ENCODE peak calls at places on chromosomes 4 and X, in seven cellular contexts. One of them, this sample, is unnamed.

GRCh38 chr4:127212701-127213100 is 420.1 kb upstream of the INTU start:
- DNase-seq in cardiac muscle cell: no peak
- DNase-seq in cardiac fibroblast: no peak
- DNase-seq in WERI-Rb-1: no peak
- DNase-seq in fibroblast of pulmonary artery: no peak
- DNase-seq in retinal pigment epithelial cell: no peak
- DNase-seq in transverse colon: no peak
- DNase-seq in this sample: no peak

GRCh38 chr4:67234296-67234695 is 311.0 kb downstream of the CENPC start:
- DNase-seq in cardiac muscle cell: no peak
- DNase-seq in cardiac fibroblast: no peak
- DNase-seq in WERI-Rb-1: no peak
- DNase-seq in fibroblast of pulmonary artery: peak; percentile 8
- DNase-seq in retinal pigment epithelial cell: peak; percentile 5
- DNase-seq in transverse colon: no peak
- DNase-seq in this sample: peak; percentile 0

GRCh38 chr4:154958621-154959358 is 177.7 kb downstream of the RBM46 start:
- DNase-seq in cardiac muscle cell: peak; percentile 13
- DNase-seq in cardiac fibroblast: peak; percentile 43
- DNase-seq in WERI-Rb-1: no peak
- DNase-seq in fibroblast of pulmonary artery: peak; percentile 46
- DNase-seq in retinal pigment epithelial cell: no peak
- DNase-seq in transverse colon: peak; percentile 19
- DNase-seq in this sample: peak; percentile 14

GRCh38 chr4:72860766-72861165 is 208.8 kb downstream of the COX18 start:
- DNase-seq in cardiac muscle cell: no peak
- DNase-seq in cardiac fibroblast: peak; percentile 31
- DNase-seq in WERI-Rb-1: no peak
- DNase-seq in fibroblast of pulmonary artery: peak; percentile 13
- DNase-seq in retinal pigment epithelial cell: no peak
- DNase-seq in transverse colon: no peak
- DNase-seq in this sample: peak; percentile 59

GRCh38 chr4:93897559-93897958 is 69.0 kb downstream of the ATOH1 start:
- DNase-seq in cardiac muscle cell: peak; percentile 23
- DNase-seq in cardiac fibroblast: peak; percentile 12
- DNase-seq in WERI-Rb-1: no peak
- DNase-seq in fibroblast of pulmonary artery: peak; percentile 3
- DNase-seq in retinal pigment epithelial cell: no peak
- DNase-seq in transverse colon: no peak
- DNase-seq in this sample: peak; percentile 11

GRCh38 chr4:69800599-69800998 is 40.2 kb upstream of the SULT1B1 start:
- DNase-seq in cardiac muscle cell: no peak
- DNase-seq in cardiac fibroblast: peak; percentile 64
- DNase-seq in WERI-Rb-1: no peak
- DNase-seq in fibroblast of pulmonary artery: peak; percentile 82
- DNase-seq in retinal pigment epithelial cell: no peak
- DNase-seq in transverse colon: no peak
- DNase-seq in this sample: peak; percentile 31

GRCh38 chrX:78574306-78574705 is 84.8 kb downstream of the RTL3 start:
- DNase-seq in cardiac muscle cell: no peak
- DNase-seq in cardiac fibroblast: no peak
- DNase-seq in WERI-Rb-1: no peak
- DNase-seq in fibroblast of pulmonary artery: no peak
- DNase-seq in retinal pigment epithelial cell: no peak
- DNase-seq in transverse colon: peak; percentile 38
- DNase-seq in this sample: no peak

GRCh38 chrX:9267415-9267814 is 197.4 kb upstream of the TBL1X start:
- DNase-seq in cardiac muscle cell: no peak
- DNase-seq in cardiac fibroblast: no peak
- DNase-seq in WERI-Rb-1: no peak
- DNase-seq in fibroblast of pulmonary artery: no peak
- DNase-seq in retinal pigment epithelial cell: no peak
- DNase-seq in transverse colon: no peak
- DNase-seq in this sample: peak; percentile 32

GRCh38 chr4:15373363-15373762 is 54.5 kb upstream of the C1QTNF7 start:
- DNase-seq in cardiac muscle cell: no peak
- DNase-seq in cardiac fibroblast: peak; percentile 50
- DNase-seq in WERI-Rb-1: no peak
- DNase-seq in fibroblast of pulmonary artery: no peak
- DNase-seq in retinal pigment epithelial cell: no peak
- DNase-seq in transverse colon: no peak
- DNase-seq in this sample: no peak

GRCh38 chr4:92520563-92520962 is 216.8 kb downstream of the GRID2 start:
- DNase-seq in cardiac muscle cell: no peak
- DNase-seq in cardiac fibroblast: no peak
- DNase-seq in WERI-Rb-1: peak; percentile 19
- DNase-seq in fibroblast of pulmonary artery: no peak
- DNase-seq in retinal pigment epithelial cell: no peak
- DNase-seq in transverse colon: no peak
- DNase-seq in this sample: no peak

GRCh38 chr4:38062088-38062893 is 102.1 kb downstream of the PTTG2 start:
- DNase-seq in cardiac muscle cell: peak; percentile 78
- DNase-seq in cardiac fibroblast: peak; percentile 89
- DNase-seq in WERI-Rb-1: peak; percentile 73
- DNase-seq in fibroblast of pulmonary artery: peak; percentile 91
- DNase-seq in retinal pigment epithelial cell: no peak
- DNase-seq in transverse colon: peak; percentile 89
- DNase-seq in this sample: peak; percentile 89

GRCh38 chr4:40552536-40552935 is 77.1 kb downstream of the RBM47 start:
- DNase-seq in cardiac muscle cell: no peak
- DNase-seq in cardiac fibroblast: no peak
- DNase-seq in WERI-Rb-1: no peak
- DNase-seq in fibroblast of pulmonary artery: no peak
- DNase-seq in retinal pigment epithelial cell: no peak
- DNase-seq in transverse colon: no peak
- DNase-seq in this sample: no peak

GRCh38 chr4:72677886-72678285 is 108.9 kb upstream of the ADAMTS3 start:
- DNase-seq in cardiac muscle cell: no peak
- DNase-seq in cardiac fibroblast: no peak
- DNase-seq in WERI-Rb-1: no peak
- DNase-seq in fibroblast of pulmonary artery: no peak
- DNase-seq in retinal pigment epithelial cell: no peak
- DNase-seq in transverse colon: no peak
- DNase-seq in this sample: no peak

GRCh38 chrX:53281321-53281822 is at the start of gene IQSEC2:
- DNase-seq in cardiac muscle cell: peak; percentile 75
- DNase-seq in cardiac fibroblast: peak; percentile 74
- DNase-seq in WERI-Rb-1: peak; percentile 34
- DNase-seq in fibroblast of pulmonary artery: peak; percentile 77
- DNase-seq in retinal pigment epithelial cell: no peak
- DNase-seq in transverse colon: peak; percentile 89
- DNase-seq in this sample: peak; percentile 83

GRCh38 chr4:154503598-154503997 is 12.0 kb upstream of the DCHS2 start:
- DNase-seq in cardiac muscle cell: peak; percentile 54
- DNase-seq in cardiac fibroblast: peak; percentile 32
- DNase-seq in WERI-Rb-1: no peak
- DNase-seq in fibroblast of pulmonary artery: peak; percentile 33
- DNase-seq in retinal pigment epithelial cell: no peak
- DNase-seq in transverse colon: no peak
- DNase-seq in this sample: peak; percentile 43

GRCh38 chrX:115709039-115709438 is 148.1 kb downstream of the PLS3 start:
- DNase-seq in cardiac muscle cell: no peak
- DNase-seq in cardiac fibroblast: peak; percentile 8
- DNase-seq in WERI-Rb-1: no peak
- DNase-seq in fibroblast of pulmonary artery: no peak
- DNase-seq in retinal pigment epithelial cell: no peak
- DNase-seq in transverse colon: no peak
- DNase-seq in this sample: no peak

GRCh38 chrX:115713465-115713864 is 152.5 kb downstream of the PLS3 start:
- DNase-seq in cardiac muscle cell: no peak
- DNase-seq in cardiac fibroblast: peak; percentile 5
- DNase-seq in WERI-Rb-1: no peak
- DNase-seq in fibroblast of pulmonary artery: no peak
- DNase-seq in retinal pigment epithelial cell: no peak
- DNase-seq in transverse colon: no peak
- DNase-seq in this sample: no peak

DNA sequence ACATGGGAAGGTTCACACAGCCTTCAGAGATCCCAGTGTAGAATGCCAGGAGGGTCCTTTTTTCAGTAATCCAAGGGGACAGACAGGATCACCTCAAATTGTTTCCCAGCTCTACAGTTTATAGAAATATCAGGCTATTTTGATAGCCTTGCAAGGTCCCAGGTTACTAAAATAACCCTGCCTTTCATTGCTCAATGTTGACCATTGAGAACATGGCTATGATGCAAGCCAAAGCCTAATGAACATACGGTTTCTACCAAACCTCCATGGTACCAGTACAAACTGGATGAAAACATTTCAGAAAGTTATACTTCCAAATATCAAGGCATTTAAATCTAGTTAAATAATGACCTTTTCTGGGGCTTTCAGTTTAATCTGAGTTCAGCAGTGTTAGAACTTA is 151.5 kb downstream of the PLS3 start:
- DNase-seq in cardiac muscle cell: no peak
- DNase-seq in cardiac fibroblast: no peak
- DNase-seq in WERI-Rb-1: no peak
- DNase-seq in fibroblast of pulmonary artery: no peak
- DNase-seq in retinal pigment epithelial cell: no peak
- DNase-seq in transverse colon: no peak
- DNase-seq in this sample: no peak
- H3K4me3 ChIP-seq in cardiac muscle cell: no peak overlapping the region
- H3K4me3 ChIP-seq in cardiac fibroblast: no peak overlapping the region
- H3K4me3 ChIP-seq in WERI-Rb-1: no peak overlapping the region
- H3K4me3 ChIP-seq in fibroblast of pulmonary artery: no peak overlapping the region
- H3K4me3 ChIP-seq in retinal pigment epithelial cell: no peak overlapping the region
- H3K4me3 ChIP-seq in transverse colon: no peak overlapping the region
- H3K4me3 ChIP-seq in this sample: no peak overlapping the region

GRCh38 chrX:133652185-133652584 is 236.9 kb upstream of the GPC4 start:
- DNase-seq in cardiac muscle cell: no peak
- DNase-seq in cardiac fibroblast: no peak
- DNase-seq in WERI-Rb-1: no peak
- DNase-seq in fibroblast of pulmonary artery: no peak
- DNase-seq in retinal pigment epithelial cell: no peak
- DNase-seq in transverse colon: no peak
- DNase-seq in this sample: no peak
- TF ChIP-seq CTCF in cardiac muscle cell: no peak
- TF ChIP-seq CTCF in cardiac fibroblast: no peak
- TF ChIP-seq CTCF in WERI-Rb-1: no peak
- TF ChIP-seq CTCF in fibroblast of pulmonary artery: no peak
- TF ChIP-seq CTCF in retinal pigment epithelial cell: no peak
- TF ChIP-seq CTCF in transverse colon: no peak
- TF ChIP-seq CTCF in this sample: no peak

GRCh38 chrX:40543661-40544328 is 37.0 kb upstream of the ATP6AP2 start:
- DNase-seq in cardiac muscle cell: peak; percentile 78
- DNase-seq in cardiac fibroblast: peak; percentile 55
- DNase-seq in WERI-Rb-1: peak; percentile 25
- DNase-seq in fibroblast of pulmonary artery: peak; percentile 64
- DNase-seq in retinal pigment epithelial cell: peak; percentile 11
- DNase-seq in transverse colon: no peak
- DNase-seq in this sample: peak; percentile 54
- H3K4me3 ChIP-seq in cardiac muscle cell: no peak overlapping the region
- H3K4me3 ChIP-seq in cardiac fibroblast: no peak overlapping the region
- H3K4me3 ChIP-seq in WERI-Rb-1: no peak overlapping the region
- H3K4me3 ChIP-seq in fibroblast of pulmonary artery: no peak overlapping the region
- H3K4me3 ChIP-seq in retinal pigment epithelial cell: peak overlapping the region; percentile 2
- H3K4me3 ChIP-seq in transverse colon: no peak overlapping the region
- H3K4me3 ChIP-seq in this sample: no peak overlapping the region

DNA sequence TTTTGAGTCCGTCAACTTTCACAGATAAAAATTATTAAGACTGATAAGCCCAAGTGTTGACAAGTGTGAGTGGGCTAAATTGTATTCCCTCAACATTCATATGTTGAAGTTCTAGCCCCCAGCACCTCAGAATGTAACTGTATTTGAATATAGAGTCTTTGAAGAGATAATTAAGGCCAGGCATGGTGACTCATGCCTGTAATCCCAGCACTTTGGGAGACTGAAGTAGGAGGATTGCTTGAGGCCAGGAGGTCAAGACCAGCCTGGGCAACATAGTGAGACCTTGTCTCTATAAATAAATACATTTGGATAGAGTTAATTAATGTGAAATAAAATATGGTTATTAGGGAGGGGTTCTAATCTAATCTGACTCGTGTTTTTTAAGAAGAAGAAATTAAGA is 29.7 kb upstream of the SLC25A4 start:
- DNase-seq in cardiac muscle cell: no peak
- DNase-seq in cardiac fibroblast: no peak
- DNase-seq in WERI-Rb-1: no peak
- DNase-seq in fibroblast of pulmonary artery: no peak
- DNase-seq in retinal pigment epithelial cell: no peak
- DNase-seq in transverse colon: no peak
- DNase-seq in this sample: no peak
- TF ChIP-seq CTCF in cardiac muscle cell: no peak
- TF ChIP-seq CTCF in cardiac fibroblast: no peak
- TF ChIP-seq CTCF in WERI-Rb-1: no peak
- TF ChIP-seq CTCF in fibroblast of pulmonary artery: no peak
- TF ChIP-seq CTCF in retinal pigment epithelial cell: no peak
- TF ChIP-seq CTCF in transverse colon: no peak
- TF ChIP-seq CTCF in this sample: no peak

DNA sequence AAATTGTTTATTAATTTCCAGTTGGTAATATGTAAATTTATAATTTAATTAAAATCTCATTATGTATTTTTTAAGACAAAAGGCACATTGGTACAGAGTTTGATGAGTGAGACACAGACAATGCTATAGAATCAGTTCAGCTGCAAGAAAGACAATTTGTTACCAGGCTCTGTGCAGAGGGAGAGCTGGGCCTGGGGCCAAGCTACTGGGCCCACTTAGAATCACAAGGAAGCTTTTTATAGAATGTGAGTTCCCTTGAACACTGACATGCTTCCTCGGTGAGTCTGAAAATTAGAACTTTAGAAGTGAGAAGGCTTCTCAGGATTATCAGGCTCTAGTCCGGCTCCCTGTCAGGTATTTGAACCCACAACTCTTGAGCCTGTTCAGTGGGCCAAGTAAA is 129.0 kb downstream of the AFF2 start:
- DNase-seq in cardiac muscle cell: no peak
- DNase-seq in cardiac fibroblast: no peak
- DNase-seq in WERI-Rb-1: no peak
- DNase-seq in fibroblast of pulmonary artery: no peak
- DNase-seq in retinal pigment epithelial cell: no peak
- DNase-seq in transverse colon: no peak
- DNase-seq in this sample: no peak
- H3K4me3 ChIP-seq in cardiac muscle cell: no peak overlapping the region
- H3K4me3 ChIP-seq in cardiac fibroblast: no peak overlapping the region
- H3K4me3 ChIP-seq in WERI-Rb-1: no peak overlapping the region
- H3K4me3 ChIP-seq in fibroblast of pulmonary artery: no peak overlapping the region
- H3K4me3 ChIP-seq in retinal pigment epithelial cell: no peak overlapping the region
- H3K4me3 ChIP-seq in transverse colon: no peak overlapping the region
- H3K4me3 ChIP-seq in this sample: no peak overlapping the region

GRCh38 chr4:152454398-152455011 is 81.4 kb downstream of the FBXW7 start:
- DNase-seq in cardiac muscle cell: no peak
- DNase-seq in cardiac fibroblast: peak; percentile 55
- DNase-seq in WERI-Rb-1: no peak
- DNase-seq in fibroblast of pulmonary artery: peak; percentile 59
- DNase-seq in retinal pigment epithelial cell: no peak
- DNase-seq in transverse colon: no peak
- DNase-seq in this sample: peak; percentile 60
- TF ChIP-seq CTCF in cardiac muscle cell: peak; percentile 73
- TF ChIP-seq CTCF in cardiac fibroblast: peak; percentile 61
- TF ChIP-seq CTCF in WERI-Rb-1: peak; percentile 9
- TF ChIP-seq CTCF in fibroblast of pulmonary artery: peak; percentile 78
- TF ChIP-seq CTCF in retinal pigment epithelial cell: peak; percentile 61
- TF ChIP-seq CTCF in transverse colon: peak; percentile 36
- TF ChIP-seq CTCF in this sample: peak; percentile 65